ENCODE peak calls at places on chromosome 1, in six cellular contexts. N is A549, F is GM12878, Q is HCT116, P is K562, D is HepG2. B is an unnamed sample.

GRCh38 chr1:29824478-29825273 is 588.4 kb downstream of the PTPRU start:
- DNase-seq in N (no peak), F (no peak), Q (no peak), P (no peak), D (no peak), B (no peak)

GRCh38 chr1:223343692-223344091 is 20.3 kb downstream of the SUSD4 start:
- DNase-seq in N (no peak), F (no peak), Q (no peak), P (no peak), D (no peak), B (no peak)

GRCh38 chr1:110230381-110231199 is 20.5 kb downstream of the KCNC4 start:
- DNase-seq in N (no peak), F (no peak), Q (no peak), P (no peak), D (no peak), B (no peak)

GRCh38 chr1:226971765-226972164 is 31.7 kb downstream of the COQ8A start:
- DNase-seq in N (peak), F (no peak), Q (no peak), P (no peak), D (no peak), B (no peak)

GRCh38 chr1:6113745-6114144 is 66.4 kb downstream of the CHD5 start:
- DNase-seq in N (no peak), F (no peak), Q (no peak), P (no peak), D (no peak), B (no peak)

GRCh38 chr1:112744019-112744578 is 29.0 kb upstream of the PPM1J start:
- DNase-seq in N (no peak), F (no peak), Q (no peak), P (no peak), D (no peak), B (peak)

GRCh38 chr1:228814091-228814610 is 78.9 kb downstream of the RHOU start:
- DNase-seq in N (no peak), F (no peak), Q (no peak), P (no peak), D (no peak), B (no peak)

GRCh38 chr1:41495171-41495948 is 10.9 kb upstream of the EDN2 start:
- DNase-seq in N (peak), F (no peak), Q (no peak), P (peak), D (peak), B (peak)

GRCh38 chr1:16064536-16065196 is 8.8 kb downstream of the FAM131C start:
- DNase-seq in N (no peak), F (no peak), Q (no peak), P (no peak), D (no peak), B (no peak)

GRCh38 chr1:203034422-203035110 is 8.3 kb downstream of the PPFIA4 start:
- DNase-seq in N (no peak), F (no peak), Q (no peak), P (no peak), D (no peak), B (no peak)

GRCh38 chr1:16254263-16254948 is 17.4 kb upstream of the CPLANE2 start:
- DNase-seq in N (no peak), F (no peak), Q (no peak), P (no peak), D (no peak), B (no peak)

GRCh38 chr1:221725683-221726330 is 16.1 kb downstream of the DUSP10 start:
- DNase-seq in N (no peak), F (no peak), Q (no peak), P (no peak), D (no peak), B (no peak)

GRCh38 chr1:206479164-206480125 is 9.2 kb downstream of the IKBKE start:
- DNase-seq in N (peak), F (no peak), Q (no peak), P (peak), D (peak), B (peak)

GRCh38 chr1:29202584-29203340 is 21.1 kb upstream of the SRSF4 start:
- DNase-seq in N (peak), F (peak), Q (peak), P (peak), D (peak), B (peak)

GRCh38 chr1:160251006-160251405 is 11.3 kb downstream of the DCAF8 start:
- DNase-seq in N (no peak), F (no peak), Q (no peak), P (no peak), D (no peak), B (no peak)

GRCh38 chr1:172779501-172779900 is 120.6 kb downstream of the FASLG start:
- DNase-seq in N (no peak), F (no peak), Q (no peak), P (no peak), D (no peak), B (no peak)

GRCh38 chr1:27915082-27915575 is 19.7 kb upstream of the SMPDL3B start:
- DNase-seq in N (no peak), F (no peak), Q (no peak), P (no peak), D (no peak), B (no peak)
- H3K4me2 ChIP-seq in N (peak), F (peak), Q (no peak), P (peak), D (peak), B (no peak)

DNA sequence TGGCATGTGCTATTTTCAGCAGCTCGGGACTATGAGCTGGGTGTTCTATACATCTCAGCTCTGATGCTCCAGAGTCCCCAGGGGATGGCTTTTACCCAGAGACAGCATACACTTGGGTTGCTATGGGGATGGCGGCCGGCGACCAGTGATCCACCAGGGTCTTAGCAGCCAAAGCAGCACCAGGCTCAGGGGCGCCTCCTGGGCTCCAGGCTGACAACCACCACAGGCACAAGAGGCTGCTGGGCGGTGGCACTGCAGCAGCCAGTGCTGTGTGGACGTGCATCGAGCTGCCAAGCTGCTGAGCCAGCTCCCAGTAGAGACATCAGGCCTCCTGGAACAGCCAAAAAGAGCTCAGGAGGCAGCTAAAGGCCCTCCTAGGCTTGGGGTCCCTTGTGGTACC is 37.6 kb upstream of the CLSTN1 start:
- DNase-seq in N (no peak), F (no peak), Q (no peak), P (no peak), D (no peak), B (peak)
- TF ChIP-seq REST in N (no peak), F (no peak), Q (no peak), P (no peak), D (no peak), B (no peak)

DNA sequence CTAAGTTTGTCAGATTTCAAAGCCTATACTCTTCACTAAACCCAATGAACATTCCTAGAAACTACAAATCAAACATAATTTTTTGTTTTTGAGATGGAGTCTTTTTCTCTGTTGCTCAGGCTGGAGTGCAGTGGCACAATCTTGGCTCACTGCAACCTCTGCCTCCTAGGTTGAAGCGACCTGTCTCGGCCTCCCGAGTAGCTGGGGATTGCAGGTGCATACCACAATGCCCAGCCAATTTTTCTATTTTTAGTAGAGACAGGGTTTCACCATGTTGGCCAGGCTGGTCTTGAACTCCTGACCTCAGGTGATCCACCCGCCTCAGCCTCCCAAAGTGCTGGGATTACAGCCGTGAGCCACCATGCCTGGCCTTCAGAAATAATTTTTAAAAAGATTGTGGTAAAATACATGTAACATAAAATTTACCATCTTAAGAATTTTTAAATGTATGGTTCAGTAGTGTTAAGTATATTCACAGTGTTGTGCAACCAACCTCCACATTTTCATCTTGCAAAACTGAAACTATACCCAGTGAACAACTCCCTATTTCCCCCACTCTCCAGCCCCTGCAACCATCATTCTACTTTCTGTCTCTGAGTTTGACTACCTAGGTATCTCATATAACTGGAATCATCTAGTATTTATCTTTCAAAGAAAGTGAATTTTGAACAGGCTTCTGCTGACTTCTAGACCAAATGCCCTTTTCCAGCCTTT is 2.7 kb upstream of the CFAP141 start:
- DNase-seq in N (no peak), F (no peak), Q (no peak), P (no peak), D (no peak), B (no peak)
- H3K4me2 ChIP-seq in N (no peak), F (no peak), Q (no peak), P (no peak), D (no peak), B (no peak)

GRCh38 chr1:37042506-37042905 is 8.2 kb upstream of the GRIK3 start:
- DNase-seq in N (no peak), F (no peak), Q (no peak), P (no peak), D (no peak), B (no peak)
- TF ChIP-seq REST in N (no peak), F (no peak), Q (no peak), P (no peak), D (no peak), B (no peak)

GRCh38 chr1:150146853-150147542 is 2.7 kb upstream of the PLEKHO1 start:
- DNase-seq in N (no peak), F (no peak), Q (no peak), P (no peak), D (no peak), B (no peak)
- H3K4me2 ChIP-seq in N (no peak), F (no peak), Q (no peak), P (no peak), D (no peak), B (no peak)

DNA sequence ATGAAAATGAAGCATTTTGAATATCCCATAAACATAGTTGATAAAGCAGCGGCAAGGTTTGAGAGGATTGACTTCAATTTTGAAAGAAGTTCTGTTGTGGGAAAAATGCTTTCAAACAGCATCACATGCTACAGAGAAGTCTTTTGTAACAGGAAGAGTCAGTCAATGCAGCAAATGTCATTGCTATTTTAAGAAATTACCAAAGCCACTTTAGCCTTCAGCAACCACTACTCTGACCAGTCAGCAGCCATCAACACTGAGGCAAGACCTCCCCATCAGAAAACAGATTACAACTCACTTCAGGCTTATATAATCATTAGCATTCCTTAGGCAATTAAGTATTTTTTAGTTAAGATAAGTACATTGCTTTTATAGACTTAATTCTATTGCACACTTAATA is 33.8 kb upstream of the FCRL3 start:
- DNase-seq in N (no peak), F (no peak), Q (no peak), P (no peak), D (no peak), B (no peak)
- TF ChIP-seq REST in N (no peak), F (no peak), Q (no peak), P (no peak), D (no peak), B (no peak)

GRCh38 chr1:244137725-244138124 is 86.6 kb downstream of the ZBTB18 start:
- DNase-seq in N (no peak), F (no peak), Q (no peak), P (no peak), D (no peak), B (no peak)
- H3K4me2 ChIP-seq in N (no peak), F (no peak), Q (no peak), P (no peak), D (no peak), B (no peak)